ENCODE peak calls at places on chromosome 10, in six cellular contexts. D is SK-N-SH, Q is Peyer's patch, L is H9, R is psoas muscle, M is IMR-90. K is an unnamed sample.

GRCh38 chr10:49612513-49613159 is 1.2 kb upstream of the CHAT start:
- DNase-seq in D (no peak), Q (peak; percentile 36), L (peak; percentile 89), R (peak; percentile 30), M (no peak), K (no peak)

GRCh38 chr10:16777473-16778370 is 39.5 kb downstream of the RSU1 start:
- DNase-seq in D (peak; percentile 65), Q (no peak), L (no peak), R (no peak), M (peak; percentile 63), K (peak; percentile 50)

GRCh38 chr10:32253821-32254220 is 93.1 kb downstream of the EPC1 start:
- DNase-seq in D (no peak), Q (no peak), L (no peak), R (no peak), M (no peak), K (no peak)

GRCh38 chr10:36602374-36602773 is 523.0 kb upstream of the ANKRD30A start:
- DNase-seq in D (no peak), Q (no peak), L (no peak), R (no peak), M (peak; percentile 85), K (no peak)

GRCh38 chr10:114388275-114388674 is 16.0 kb downstream of the AFAP1L2 start:
- DNase-seq in D (no peak), Q (no peak), L (no peak), R (no peak), M (no peak), K (no peak)

GRCh38 chr10:93225938-93226337 is 152.2 kb downstream of the CYP26A1 start:
- DNase-seq in D (peak; percentile 21), Q (no peak), L (no peak), R (no peak), M (no peak), K (no peak)

GRCh38 chr10:80186364-80187012 is 18.8 kb downstream of the ANXA11 start:
- DNase-seq in D (no peak), Q (no peak), L (no peak), R (peak; percentile 76), M (no peak), K (no peak)

GRCh38 chr10:13719411-13719810 is 132.6 kb downstream of the PRPF18 start:
- DNase-seq in D (no peak), Q (no peak), L (no peak), R (no peak), M (no peak), K (no peak)

GRCh38 chr10:110553905-110554304 is 13.6 kb upstream of the SMC3 start:
- DNase-seq in D (no peak), Q (no peak), L (no peak), R (no peak), M (no peak), K (no peak)

GRCh38 chr10:122323188-122323587 is 51.3 kb upstream of the PLEKHA1 start:
- DNase-seq in D (no peak), Q (no peak), L (no peak), R (no peak), M (no peak), K (no peak)

GRCh38 chr10:110698782-110699201 is 54.7 kb downstream of the RBM20 start:
- DNase-seq in D (no peak), Q (no peak), L (no peak), R (peak; percentile 81), M (peak; percentile 13), K (no peak)

GRCh38 chr10:43962346-43963191 is 313.9 kb upstream of the ZNF32 start:
- DNase-seq in D (no peak), Q (peak; percentile 30), L (no peak), R (no peak), M (peak; percentile 68), K (peak; percentile 42)

GRCh38 chr10:62589689-62590088 is 214.8 kb upstream of the ADO start:
- DNase-seq in D (no peak), Q (no peak), L (no peak), R (no peak), M (peak; percentile 18), K (no peak)

GRCh38 chr10:94439275-94439861 is 37.0 kb downstream of the TBC1D12 start:
- DNase-seq in D (no peak), Q (no peak), L (peak; percentile 50), R (peak; percentile 49), M (peak; percentile 3), K (no peak)

GRCh38 chr10:115129752-115130151 is 36.6 kb downstream of the ATRNL1 start:
- DNase-seq in D (peak; percentile 13), Q (no peak), L (no peak), R (no peak), M (peak; percentile 37), K (no peak)

GRCh38 chr10:85524001-85524400 is 842.6 kb downstream of the GRID1 start:
- DNase-seq in D (no peak), Q (no peak), L (no peak), R (no peak), M (no peak), K (no peak)

GRCh38 chr10:24947304-24948097 is 4.9 kb downstream of the PRTFDC1 start:
- DNase-seq in D (no peak), Q (no peak), L (no peak), R (no peak), M (peak; percentile 73), K (no peak)

GRCh38 chr10:114682121-114682520 is 24.0 kb upstream of the ABLIM1 start:
- DNase-seq in D (no peak), Q (no peak), L (no peak), R (no peak), M (no peak), K (no peak)

GRCh38 chr10:132918264-132918616 is 24.1 kb downstream of the CFAP46 start:
- DNase-seq in D (no peak), Q (no peak), L (no peak), R (no peak), M (no peak), K (no peak)

GRCh38 chr10:14736043-14736442 is 38.7 kb downstream of the FAM107B start:
- DNase-seq in D (no peak), Q (no peak), L (no peak), R (no peak), M (no peak), K (no peak)
- H3K4me1 ChIP-seq in D (no peaks in the 10 kb centered on the region), Q (peaks cover 10% of the 10 kb centered on the region), L (no peaks in the 10 kb centered on the region), R (no peaks in the 10 kb centered on the region), M (peaks cover 10% of the 10 kb centered on the region), K (no peaks in the 10 kb centered on the region)

GRCh38 chr10:112782176-112782907 is 167.7 kb upstream of the TCF7L2 start:
- DNase-seq in D (no peak), Q (peak; percentile 65), L (no peak), R (peak; percentile 83), M (no peak), K (no peak)

GRCh38 chr10:112778579-112778978 is 171.5 kb upstream of the TCF7L2 start:
- DNase-seq in D (no peak), Q (no peak), L (no peak), R (no peak), M (peak; percentile 31), K (no peak)

GRCh38 chr10:112775892-112776679 is 174.0 kb upstream of the TCF7L2 start:
- DNase-seq in D (peak; percentile 71), Q (peak; percentile 57), L (no peak), R (no peak), M (no peak), K (no peak)

GRCh38 chr10:112775347-112775746 is 174.7 kb upstream of the TCF7L2 start:
- DNase-seq in D (no peak), Q (no peak), L (no peak), R (no peak), M (peak; percentile 46), K (no peak)

GRCh38 chr10:112779025-112779765 is 170.9 kb upstream of the TCF7L2 start:
- DNase-seq in D (no peak), Q (no peak), L (no peak), R (no peak), M (no peak), K (no peak)
- H3K4me1 ChIP-seq in D (peaks cover 32% of the 10 kb centered on the region), Q (no peaks in the 10 kb centered on the region), L (no peaks in the 10 kb centered on the region), R (peaks cover 12% of the 10 kb centered on the region), M (no peaks in the 10 kb centered on the region), K (no peaks in the 10 kb centered on the region)

DNA sequence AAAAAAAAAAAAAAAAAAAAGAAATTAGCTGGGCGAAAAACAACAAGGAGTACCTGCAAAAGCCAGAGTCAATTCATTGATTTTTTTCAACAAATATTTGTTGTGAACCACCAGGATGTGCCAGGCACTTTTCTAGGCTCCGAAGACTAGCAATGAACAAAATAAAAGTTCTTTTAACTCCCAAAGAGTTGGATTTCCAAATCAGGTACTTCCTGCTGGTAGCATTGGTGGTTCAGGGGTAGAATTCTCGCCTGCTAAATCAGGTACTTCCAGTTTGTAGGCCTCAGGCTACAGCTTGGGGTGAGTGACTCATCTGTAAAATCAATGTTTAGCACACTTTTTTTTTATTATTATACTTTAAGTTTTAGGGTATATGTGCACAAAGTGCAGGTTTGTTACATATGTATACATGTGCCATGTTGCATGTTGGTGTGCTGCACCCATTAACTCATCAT is 10.9 kb downstream of the PPA1 start:
- DNase-seq in D (no peak), Q (no peak), L (no peak), R (no peak), M (peak; percentile 35), K (no peak)
- H3K4me1 ChIP-seq in D (no peaks in the 10 kb centered on the region), Q (no peaks in the 10 kb centered on the region), L (no peaks in the 10 kb centered on the region), R (peaks cover 11% of the 10 kb centered on the region), M (peaks cover 1% of the 10 kb centered on the region), K (peaks cover 4% of the 10 kb centered on the region)

GRCh38 chr10:79108728-79109127 is 40.0 kb downstream of the ZMIZ1 start:
- DNase-seq in D (no peak), Q (no peak), L (no peak), R (no peak), M (no peak), K (no peak)
- H3K4me1 ChIP-seq in D (peaks cover 96% of the 10 kb centered on the region), Q (no peaks in the 10 kb centered on the region), L (peaks cover 7% of the 10 kb centered on the region), R (peaks cover 70% of the 10 kb centered on the region), M (peaks cover 50% of the 10 kb centered on the region), K (peaks cover 3% of the 10 kb centered on the region)

GRCh38 chr10:98012654-98013053 is 17.8 kb downstream of the CRTAC1 start:
- DNase-seq in D (no peak), Q (no peak), L (no peak), R (no peak), M (no peak), K (no peak)
- H3K4me1 ChIP-seq in D (no peaks in the 10 kb centered on the region), Q (no peaks in the 10 kb centered on the region), L (peaks cover 4% of the 10 kb centered on the region), R (no peaks in the 10 kb centered on the region), M (no peaks in the 10 kb centered on the region), K (no peaks in the 10 kb centered on the region)

K was measured in CD8-positive, alpha-beta T cell.